ENCODE peak calls at places on chromosome 6, in five cellular contexts. X, R, J, A and S are unnamed samples.

GRCh38 chr6:137933696-137934095 is 66.6 kb downstream of the TNFAIP3 start:
- DNase-seq in X (no peak), R (no peak), J (no peak), A (peak), S (no peak)

GRCh38 chr6:106089981-106090380 is 3.8 kb downstream of the PRDM1 start:
- DNase-seq in X (no peak), R (no peak), J (no peak), A (no peak), S (no peak)

GRCh38 chr6:118896339-118897136 is 2.6 kb downstream of the ASF1A start:
- DNase-seq in X (peak), R (no peak), J (no peak), A (no peak), S (peak)

GRCh38 chr6:105001063-105001462 is 44.2 kb downstream of the LIN28B start:
- DNase-seq in X (no peak), R (no peak), J (no peak), A (no peak), S (no peak)

GRCh38 chr6:139679516-139680179 is 305.2 kb upstream of the CITED2 start:
- DNase-seq in X (no peak), R (no peak), J (no peak), A (no peak), S (no peak)

GRCh38 chr6:79048611-79049010 is 29.4 kb downstream of the PHIP start:
- DNase-seq in X (peak), R (no peak), J (no peak), A (no peak), S (peak)

GRCh38 chr6:1321715-1322114 is 9.8 kb downstream of the FOXQ1 start:
- DNase-seq in X (no peak), R (no peak), J (no peak), A (no peak), S (no peak)

GRCh38 chr6:115053169-115053860 is 710.5 kb upstream of the HS3ST5 start:
- DNase-seq in X (no peak), R (no peak), J (no peak), A (no peak), S (no peak)

GRCh38 chr6:133646021-133646682 is 242.8 kb upstream of the TCF21 start:
- DNase-seq in X (no peak), R (no peak), J (no peak), A (no peak), S (no peak)

GRCh38 chr6:14462135-14462905 is 344.7 kb downstream of the CD83 start:
- DNase-seq in X (no peak), R (no peak), J (no peak), A (no peak), S (no peak)

GRCh38 chr6:12929678-12930077 is 213.1 kb downstream of the PHACTR1 start:
- DNase-seq in X (no peak), R (no peak), J (no peak), A (no peak), S (no peak)

GRCh38 chr6:19024737-19025136 is 637.6 kb downstream of the RNF144B start:
- DNase-seq in X (no peak), R (no peak), J (no peak), A (no peak), S (peak)

GRCh38 chr6:148954461-148954860 is 207.6 kb downstream of the UST start:
- DNase-seq in X (no peak), R (no peak), J (no peak), A (no peak), S (no peak)

GRCh38 chr6:16630035-16630643 is 131.1 kb downstream of the ATXN1 start:
- DNase-seq in X (no peak), R (no peak), J (no peak), A (no peak), S (no peak)

GRCh38 chr6:113829702-113830058 is 27.5 kb upstream of the MARCKS start:
- DNase-seq in X (no peak), R (no peak), J (no peak), A (no peak), S (no peak)

GRCh38 chr6:10431423-10432164 is 16.7 kb upstream of the TFAP2A start:
- DNase-seq in X (no peak), R (no peak), J (no peak), A (no peak), S (no peak)

GRCh38 chr6:116596815-116597214 is 19.5 kb upstream of the RSPH4A start:
- DNase-seq in X (no peak), R (no peak), J (no peak), A (no peak), S (no peak)

GRCh38 chr6:108432143-108432542 is 128.6 kb upstream of the FOXO3 start:
- DNase-seq in X (no peak), R (no peak), J (no peak), A (no peak), S (no peak)

GRCh38 chr6:80433666-80434025 is 327.2 kb downstream of the BCKDHB start:
- DNase-seq in X (no peak), R (no peak), J (no peak), A (no peak), S (no peak)

GRCh38 chr6:106692112-106692822 is 62.9 kb downstream of the QRSL1 start:
- DNase-seq in X (peak), R (no peak), J (no peak), A (no peak), S (peak)

GRCh38 chr6:97819680-97820079 is 536.7 kb upstream of the MMS22L start:
- DNase-seq in X (no peak), R (no peak), J (no peak), A (no peak), S (no peak)

GRCh38 chr6:27893836-27894807 is 18.1 kb downstream of the OR2B2 start:
- DNase-seq in X (no peak), R (peak), J (peak), A (peak), S (peak)

GRCh38 chr6:131914234-131914633 is 36.9 kb downstream of the CCN2 start:
- DNase-seq in X (no peak), R (no peak), J (no peak), A (no peak), S (no peak)

GRCh38 chr6:29850011-29850553 is 22.5 kb downstream of the HLA-G start:
- DNase-seq in X (no peak), R (peak), J (peak), A (peak), S (no peak)

GRCh38 chr6:33869826-33870423 is 66.1 kb upstream of the MLN start:
- DNase-seq in X (no peak), R (no peak), J (no peak), A (no peak), S (no peak)

GRCh38 chr6:43255408-43256054 is 12.2 kb downstream of the TTBK1 start:
- DNase-seq in X (no peak), R (no peak), J (no peak), A (no peak), S (no peak)

GRCh38 chr6:156767603-156768467 is 9.3 kb upstream of the ARID1B start:
- DNase-seq in X (no peak), R (no peak), J (no peak), A (no peak), S (no peak)

GRCh38 chr6:88183503-88183902 is 17.4 kb upstream of the CNR1 start:
- DNase-seq in X (no peak), R (no peak), J (no peak), A (no peak), S (no peak)

GRCh38 chr6:37258405-37258704 is 411 bp upstream of the TMEM217 start:
- DNase-seq in X (no peak), R (no peak), J (no peak), A (no peak), S (no peak)

GRCh38 chr6:42372699-42373098 is 79.0 kb downstream of the TRERF1 start:
- DNase-seq in X (no peak), R (no peak), J (no peak), A (no peak), S (no peak)

GRCh38 chr6:170247178-170247701 is 43.6 kb downstream of the DLL1 start:
- DNase-seq in X (no peak), R (no peak), J (no peak), A (peak), S (no peak)

GRCh38 chr6:116159782-116160524 is 34.0 kb upstream of the COL10A1 start:
- DNase-seq in X (no peak), R (no peak), J (no peak), A (no peak), S (no peak)

GRCh38 chr6:10441004-10441654 is 26.3 kb upstream of the TFAP2A start:
- DNase-seq in X (peak), R (no peak), J (no peak), A (no peak), S (peak)

GRCh38 chr6:90216081-90216977 is 80.3 kb downstream of the BACH2 start:
- DNase-seq in X (no peak), R (peak), J (peak), A (no peak), S (peak)

GRCh38 chr6:158033751-158034702 is 52.4 kb downstream of the SYNJ2 start:
- DNase-seq in X (no peak), R (no peak), J (no peak), A (no peak), S (peak)

GRCh38 chr6:155078331-155078745 is 83.2 kb downstream of the TIAM2 start:
- DNase-seq in X (no peak), R (no peak), J (no peak), A (no peak), S (no peak)

GRCh38 chr6:15429146-15430110 is 183.6 kb downstream of the JARID2 start:
- DNase-seq in X (peak), R (no peak), J (no peak), A (no peak), S (no peak)

GRCh38 chr6:97133071-97133470 is 149.9 kb downstream of the MMS22L start:
- DNase-seq in X (no peak), R (no peak), J (no peak), A (no peak), S (no peak)

GRCh38 chr6:90458353-90459224 is 128.3 kb downstream of the MAP3K7 start:
- DNase-seq in X (no peak), R (peak), J (peak), A (no peak), S (no peak)